ENCODE peak calls at places on chromosomes 6 and 20, in nine cellular contexts. R is stimulated activated CD4-positive, alpha-beta T cell treated with anti-CD3 and anti-CD28 coated beads, Interleukin-12 subunit alpha, Interleukin-12 subunit beta, amount 100 ng/mL, for 4 hours; N is nephron progenitor cell; V is activated CD4-positive, CD25-positive, alpha-beta regulatory T cell; T is effector memory CD8-positive, alpha-beta T cell; I is non-pigmented ciliary epithelial cell; Z is GM18507; D is anterior cingulate cortex; O is G401. M is an unnamed sample.

GRCh38 chr6:22828179-22829062 is 259.1 kb downstream of the HDGFL1 start:
- DNase-seq in O (no peak), D (no peak), R (no peak), Z (no peak), I (peak), V (no peak), N (peak), T (no peak), M (no peak)

GRCh38 chr6:42135722-42136121 is 6.7 kb downstream of the C6orf132 start:
- DNase-seq in V (no peak), T (no peak), D (no peak), O (no peak), I (no peak), Z (no peak), R (no peak), N (no peak), M (no peak)

GRCh38 chr6:165913676-165914570 is 250.9 kb upstream of the PDE10A start:
- DNase-seq in O (no peak), V (no peak), T (no peak), N (no peak), Z (no peak), R (no peak), I (no peak), D (no peak), M (no peak)

GRCh38 chr6:31621991-31622390 is 1.5 kb downstream of the PRRC2A start:
- DNase-seq in I (no peak), V (no peak), R (no peak), Z (no peak), O (peak), T (no peak), D (no peak), N (no peak), M (no peak)

GRCh38 chr20:25604611-25605010 is 19.2 kb downstream of the NANP start:
- DNase-seq in O (no peak), R (no peak), I (no peak), V (no peak), T (no peak), D (no peak), N (no peak), Z (no peak), M (no peak)

GRCh38 chr6:22288721-22289120 is 8.1 kb downstream of the PRL start:
- DNase-seq in I (no peak), T (no peak), R (no peak), Z (no peak), O (no peak), V (no peak), D (no peak), N (no peak), M (no peak)

GRCh38 chr6:48184644-48185043 is 73.6 kb upstream of the PTCHD4 start:
- DNase-seq in V (no peak), I (no peak), N (no peak), T (no peak), R (no peak), Z (no peak), O (no peak), D (no peak), M (no peak)

GRCh38 chr20:52256465-52256864 is 64.9 kb upstream of the ZFP64 start:
- DNase-seq in N (no peak), R (no peak), T (no peak), V (no peak), Z (no peak), D (no peak), O (no peak), I (no peak), M (no peak)

GRCh38 chr20:25987073-25987927 is 290.6 kb upstream of the ZNF337 start:
- DNase-seq in I (no peak), N (no peak), V (peak), R (peak), T (peak), O (peak), D (peak), Z (no peak), M (no peak)

GRCh38 chr6:33453361-33454008 is 891 bp upstream of the ZBTB9 start:
- DNase-seq in T (no peak), N (no peak), Z (no peak), I (no peak), D (no peak), V (no peak), O (peak), R (no peak), M (no peak)

GRCh38 chr6:34243901-34244884 is 4.6 kb downstream of the SMIM29 start:
- DNase-seq in I (peak), Z (no peak), D (no peak), O (no peak), R (peak), V (no peak), N (no peak), T (no peak), M (no peak)

GRCh38 chr20:14991023-14991422 is 653.6 kb upstream of the FLRT3 start:
- DNase-seq in Z (no peak), V (no peak), N (no peak), O (no peak), T (no peak), I (no peak), R (no peak), D (no peak), M (no peak)

GRCh38 chr6:127547215-127547614 is 28.1 kb upstream of the MTCL3 start:
- DNase-seq in R (no peak), I (no peak), T (no peak), D (no peak), Z (no peak), N (no peak), O (no peak), V (no peak), M (no peak)

GRCh38 chr6:42547407-42548329 is 16.2 kb upstream of the UBR2 start:
- DNase-seq in I (peak), D (peak), O (peak), N (peak), R (peak), Z (peak), T (peak), V (peak), M (peak)

GRCh38 chr6:71107935-71108420 is 151.1 kb upstream of the B3GAT2 start:
- DNase-seq in N (no peak), O (peak), T (no peak), Z (no peak), V (no peak), D (no peak), I (peak), R (no peak), M (no peak)

GRCh38 chr6:169738204-169738971 is 13.0 kb downstream of the DYNLT2 start:
- DNase-seq in Z (no peak), O (no peak), T (no peak), I (no peak), V (no peak), N (peak), D (no peak), R (no peak), M (no peak)

GRCh38 chr6:14026831-14027539 is 90.6 kb upstream of the CD83 start:
- DNase-seq in D (peak), R (no peak), N (no peak), V (no peak), O (peak), T (no peak), Z (no peak), I (no peak), M (no peak)

GRCh38 chr20:51284161-51284560 is 258.4 kb downstream of the NFATC2 start:
- DNase-seq in Z (no peak), V (no peak), D (no peak), R (no peak), O (no peak), T (no peak), N (no peak), I (no peak), M (no peak)

GRCh38 chr6:15386756-15387112 is 140.9 kb downstream of the JARID2 start:
- DNase-seq in Z (no peak), O (no peak), R (no peak), I (no peak), N (no peak), D (no peak), T (no peak), V (no peak), M (no peak)

GRCh38 chr20:63536241-63536977 is 767 bp downstream of the PTK6 start:
- DNase-seq in Z (no peak), O (no peak), R (no peak), N (peak), T (no peak), D (no peak), V (no peak), I (no peak), M (no peak)

GRCh38 chr6:32491703-32492102 is 38.4 kb downstream of the HLA-DRB5 start:
- DNase-seq in R (no peak), V (no peak), Z (no peak), N (no peak), I (no peak), D (no peak), O (no peak), T (no peak), M (no peak)

GRCh38 chr20:47317127-47317895 is 39.2 kb downstream of the ZMYND8 start:
- DNase-seq in D (peak), I (peak), R (peak), O (peak), T (peak), N (peak), Z (no peak), V (peak), M (no peak)

GRCh38 chr6:106913676-106914280 is 60.8 kb downstream of the CD24 start:
- DNase-seq in I (no peak), V (no peak), O (no peak), Z (no peak), R (no peak), D (no peak), T (no peak), N (no peak), M (no peak)

GRCh38 chr6:168662301-168662936 is 221.4 kb downstream of the SMOC2 start:
- DNase-seq in I (no peak), R (no peak), Z (no peak), O (no peak), V (no peak), T (no peak), N (no peak), D (no peak), M (no peak)

GRCh38 chr6:41355952-41356351 is 20.5 kb downstream of the NCR2 start:
- DNase-seq in I (no peak), V (no peak), D (no peak), Z (no peak), N (no peak), R (no peak), T (no peak), O (no peak), M (no peak)

M was measured in hypothalamus.